ENCODE peak calls at places on chromosomes 2 and 18, in eight cellular contexts. K is HTR-8/SVneo; T is activated CD4-positive, alpha-beta T cell treated with anti-CD3 and anti-CD28 coated beads, Interleukin-2, amount 50 U/mL, for 24 hours; Y is smooth muscle cell of the brain vasculature; J is NCI-H345; M is amygdala; C is GM23338; D is endodermal cell. I is an unnamed sample.

GRCh38 chr18:46711444-46711863 is 45.4 kb downstream of the ST8SIA5 start:
- DNase-seq in K (no peak), T (no peak), Y (no peak), J (no peak), M (no peak), C (peak), D (no peak), I (no peak)

GRCh38 chr18:24427484-24427883 is 1.0 kb downstream of the IMPACT start:
- DNase-seq in K (no peak), T (no peak), Y (no peak), J (no peak), M (no peak), C (peak), D (peak), I (peak)

GRCh38 chr2:18546586-18546985 is 13.9 kb downstream of the RDH14 start:
- DNase-seq in K (no peak), T (no peak), Y (no peak), J (peak), M (no peak), C (peak), D (no peak), I (no peak)

GRCh38 chr18:56645415-56646016 is 5.6 kb upstream of the WDR7 start:
- DNase-seq in K (no peak), T (no peak), Y (no peak), J (peak), M (no peak), C (peak), D (no peak), I (no peak)

GRCh38 chr18:36662000-36662399 is 166.8 kb downstream of the TPGS2 start:
- DNase-seq in K (no peak), T (no peak), Y (no peak), J (no peak), M (no peak), C (peak), D (peak), I (no peak)

GRCh38 chr2:240623531-240624010 is 1.7 kb upstream of the GPR35 start:
- DNase-seq in K (no peak), T (no peak), Y (no peak), J (no peak), M (no peak), C (no peak), D (peak), I (no peak)

GRCh38 chr2:234256516-234256915 is 206.0 kb downstream of the SPP2 start:
- DNase-seq in K (no peak), T (no peak), Y (no peak), J (no peak), M (no peak), C (peak), D (peak), I (no peak)

GRCh38 chr2:86336350-86337234 is 834 bp downstream of the REEP1 start:
- DNase-seq in K (no peak), T (no peak), Y (no peak), J (no peak), M (no peak), C (peak), D (peak), I (no peak)

GRCh38 chr2:191114403-191114886 is 36.3 kb downstream of the STAT4 start:
- DNase-seq in K (peak), T (no peak), Y (no peak), J (no peak), M (no peak), C (no peak), D (no peak), I (no peak)

GRCh38 chr2:28869494-28870145 is 489 bp downstream of the TRMT61B start:
- DNase-seq in K (peak), T (no peak), Y (peak), J (peak), M (no peak), C (peak), D (peak), I (peak)

GRCh38 chr2:215486973-215487372 is 51.1 kb upstream of the FN1 start:
- DNase-seq in K (no peak), T (no peak), Y (no peak), J (no peak), M (no peak), C (no peak), D (no peak), I (no peak)

GRCh38 chr2:175030380-175031271 is 25.4 kb upstream of the CHN1 start:
- DNase-seq in K (peak), T (no peak), Y (no peak), J (peak), M (no peak), C (peak), D (peak), I (peak)

GRCh38 chr2:187250137-187250536 is 197.9 kb downstream of the CALCRL start:
- DNase-seq in K (no peak), T (no peak), Y (no peak), J (no peak), M (no peak), C (no peak), D (no peak), I (no peak)

GRCh38 chr2:120611016-120611415 is 124.7 kb upstream of the GLI2 start:
- DNase-seq in K (no peak), T (no peak), Y (no peak), J (no peak), M (no peak), C (no peak), D (no peak), I (no peak)

GRCh38 chr2:8132371-8132831 is 549.5 kb upstream of the ID2 start:
- DNase-seq in K (no peak), T (no peak), Y (no peak), J (peak), M (no peak), C (no peak), D (no peak), I (no peak)

GRCh38 chr2:61371027-61371426 is 99.9 kb downstream of the USP34 start:
- DNase-seq in K (no peak), T (no peak), Y (no peak), J (no peak), M (no peak), C (no peak), D (no peak), I (no peak)

GRCh38 chr2:158457092-158457825 is 507 bp downstream of the PKP4 start:
- DNase-seq in K (peak), T (peak), Y (no peak), J (peak), M (peak), C (peak), D (peak), I (peak)

GRCh38 chr2:100259991-100260390 is 62.3 kb downstream of the LONRF2 start:
- DNase-seq in K (no peak), T (no peak), Y (no peak), J (peak), M (no peak), C (no peak), D (no peak), I (no peak)

I was measured in body of pancreas.